ENCODE peak calls at places on chromosomes 2 and 18, in nine cellular contexts. G is endothelial cell of umbilical vein; K is HEK293T; U is stimulated activated effector memory CD8-positive, alpha-beta T cell treated with anti-CD3 and anti-CD28 coated beads, Interleukin-12 subunit alpha, Interleukin-12 subunit beta, amount 100 ng/mL, for 72 hours; F is esophagus muscularis mucosa; I is B cell; S is NAMALWA; X is AG10803; T is RCC 7860. Z is an unnamed sample.

GRCh38 chr2:205688417-205689200 is 6.3 kb downstream of the NRP2 start:
- DNase-seq in T (no peak), S (no peak), I (no peak), F (peak; percentile 86), X (no peak), K (no peak), G (peak; percentile 92), U (no peak), Z (no peak)

GRCh38 chr2:234249873-234250272 is 199.4 kb downstream of the SPP2 start:
- DNase-seq in S (no peak), T (peak; percentile 89), K (no peak), X (peak; percentile 90), U (no peak), G (peak; percentile 36), F (no peak), I (no peak), Z (no peak)

GRCh38 chr2:120175000-120175581 is 48.1 kb downstream of the TMEM185B start:
- DNase-seq in S (peak; percentile 73), X (peak; percentile 65), U (no peak), I (peak; percentile 65), G (peak; percentile 75), F (no peak), K (peak; percentile 61), T (peak; percentile 58), Z (no peak)

GRCh38 chr2:206713770-206714169 is 4.4 kb downstream of the DYTN start:
- DNase-seq in G (no peak), X (no peak), F (no peak), I (no peak), K (no peak), U (no peak), T (no peak), S (no peak), Z (peak; percentile 21)

GRCh38 chr2:24241528-24241927 is 66.7 kb downstream of the FAM228A start:
- DNase-seq in T (no peak), X (no peak), U (no peak), G (no peak), F (no peak), S (no peak), K (no peak), I (no peak), Z (no peak)

GRCh38 chr2:189466656-189467055 is 25.4 kb downstream of the WDR75 start:
- DNase-seq in T (no peak), K (peak; percentile 19), G (peak; percentile 60), U (no peak), X (peak; percentile 44), I (no peak), F (no peak), S (peak; percentile 59), Z (no peak)

GRCh38 chr18:67770520-67770919 is 254.0 kb upstream of the DSEL start:
- DNase-seq in I (no peak), S (no peak), F (no peak), K (no peak), U (no peak), G (peak; percentile 2), X (no peak), T (no peak), Z (no peak)

GRCh38 chr18:1811282-1811681 is 760.0 kb downstream of the METTL4 start:
- DNase-seq in T (no peak), X (no peak), I (no peak), G (no peak), F (no peak), K (no peak), U (no peak), S (no peak), Z (no peak)

GRCh38 chr18:62982600-62983251 is 267.4 kb downstream of the PHLPP1 start:
- DNase-seq in I (peak; percentile 66), X (peak; percentile 43), G (peak; percentile 65), K (peak; percentile 44), S (peak; percentile 70), U (peak; percentile 31), F (no peak), T (peak; percentile 18), Z (peak; percentile 55)

GRCh38 chr18:39692367-39693011 is 2126.9 kb upstream of the CELF4 start:
- DNase-seq in S (no peak), G (no peak), X (no peak), U (no peak), I (no peak), K (no peak), T (no peak), F (no peak), Z (no peak)

GRCh38 chr18:38174594-38174993 is 609.0 kb upstream of the CELF4 start:
- DNase-seq in I (no peak), K (no peak), U (no peak), S (no peak), T (no peak), X (no peak), G (no peak), F (no peak), Z (no peak)

GRCh38 chr2:19868705-19869550 is 32.9 kb downstream of the TTC32 start:
- DNase-seq in I (peak; percentile 66), K (no peak), F (no peak), S (peak; percentile 22), U (peak; percentile 30), G (no peak), X (peak; percentile 31), T (no peak), Z (peak; percentile 57)

GRCh38 chr2:237290249-237290648 is 123.7 kb downstream of the COL6A3 start:
- DNase-seq in X (peak; percentile 86), I (no peak), F (peak; percentile 95), S (no peak), K (peak; percentile 27), U (no peak), T (no peak), G (no peak), Z (no peak)

GRCh38 chr2:68917034-68917718 is 35.5 kb downstream of the GKN2 start:
- DNase-seq in I (no peak), X (no peak), F (no peak), T (no peak), U (no peak), G (no peak), K (no peak), S (no peak), Z (no peak)

GRCh38 chr2:5915926-5916325 is 223.7 kb downstream of the SOX11 start:
- DNase-seq in T (no peak), S (peak; percentile 59), U (no peak), F (peak; percentile 74), G (no peak), K (peak; percentile 26), X (peak; percentile 10), I (no peak), Z (no peak)

GRCh38 chr2:74051504-74051903 is 66.8 kb downstream of the TET3 start:
- DNase-seq in F (no peak), T (no peak), G (no peak), X (no peak), S (no peak), I (no peak), U (no peak), K (no peak), Z (no peak)

GRCh38 chr18:74171910-74172606 is 23.7 kb downstream of the TIMM21 start:
- DNase-seq in S (no peak), F (no peak), T (no peak), I (no peak), G (no peak), U (no peak), K (no peak), X (peak; percentile 4), Z (no peak)

GRCh38 chr2:158644139-158644538 is 151.0 kb upstream of the DAPL1 start:
- DNase-seq in T (peak; percentile 48), S (no peak), F (no peak), G (no peak), X (peak; percentile 69), I (no peak), U (no peak), K (no peak), Z (no peak)

GRCh38 chr2:188244383-188244782 is 47.3 kb upstream of the GULP1 start:
- DNase-seq in K (no peak), X (no peak), I (no peak), S (no peak), U (no peak), G (no peak), F (no peak), T (no peak), Z (no peak)

GRCh38 chr18:50869150-50869549 is 9.8 kb upstream of the ME2 start:
- DNase-seq in U (no peak), K (no peak), T (no peak), X (no peak), G (no peak), S (no peak), F (no peak), I (no peak), Z (no peak)

GRCh38 chr18:11669271-11669947 is 19.7 kb upstream of the GNAL start:
- DNase-seq in K (no peak), X (no peak), S (no peak), F (peak; percentile 90), I (no peak), G (no peak), T (no peak), U (no peak), Z (no peak)

GRCh38 chr2:159595410-159596046 is 20.8 kb downstream of the BAZ2B start:
- DNase-seq in U (no peak), I (no peak), F (no peak), X (no peak), G (no peak), K (no peak), S (no peak), T (no peak), Z (no peak)

GRCh38 chr18:2083691-2084090 is 487.6 kb downstream of the METTL4 start:
- DNase-seq in X (no peak), U (no peak), I (no peak), F (no peak), K (no peak), G (no peak), S (peak; percentile 28), T (no peak), Z (no peak)

GRCh38 chr2:103174711-103175110 is 412.9 kb downstream of the TMEM182 start:
- DNase-seq in T (peak; percentile 55), K (no peak), F (no peak), X (no peak), S (no peak), I (no peak), U (no peak), G (no peak), Z (no peak)

Z was measured in GM12892.